ENCODE peak calls at places on chromosome X, in seven cellular contexts. N, F, R, S, A, D and G are unnamed samples.

GRCh38 chrX:26215869-26216268 is at the start of gene MAGEB5:
- DNase-seq in N (no peak), F (no peak), R (no peak), S (no peak), A (no peak), D (no peak), G (no peak)

GRCh38 chrX:98452456-98452855 is 1568.7 kb downstream of the RPA4 start:
- DNase-seq in N (no peak), F (no peak), R (no peak), S (no peak), A (no peak), D (no peak), G (no peak)

GRCh38 chrX:135256923-135257322 is 5.1 kb downstream of the ETDA start:
- DNase-seq in N (no peak), F (no peak), R (no peak), S (no peak), A (no peak), D (no peak), G (no peak)

GRCh38 chrX:55452825-55453124 is 848 bp downstream of the MAGEH1 start:
- DNase-seq in N (peak), F (no peak), R (no peak), S (no peak), A (no peak), D (no peak), G (no peak)

GRCh38 chrX:40096395-40097091 is 1.2 kb downstream of the BCOR start:
- DNase-seq in N (peak), F (peak), R (no peak), S (peak), A (peak), D (no peak), G (no peak)

GRCh38 chrX:13170966-13171558 is 126.6 kb upstream of the FAM9C start:
- DNase-seq in N (no peak), F (no peak), R (no peak), S (no peak), A (no peak), D (no peak), G (no peak)

GRCh38 chrX:132716006-132716405 is 227.2 kb upstream of the MBNL3 start:
- DNase-seq in N (no peak), F (no peak), R (no peak), S (no peak), A (no peak), D (no peak), G (no peak)

GRCh38 chrX:318068-318738 is 393 bp downstream of the GTPBP6 start:
- DNase-seq in N (peak), F (peak), R (peak), S (peak), A (peak), D (peak), G (peak)

GRCh38 chrX:133005038-133005437 is 46.6 kb upstream of the HS6ST2 start:
- DNase-seq in N (peak), F (no peak), R (no peak), S (no peak), A (no peak), D (no peak), G (no peak)

GRCh38 chrX:79601336-79602131 is 234.4 kb upstream of the ITM2A start:
- DNase-seq in N (no peak), F (no peak), R (no peak), S (no peak), A (no peak), D (no peak), G (no peak)

GRCh38 chrX:102883491-102883890 is 53.6 kb upstream of the RAB40AL start:
- DNase-seq in N (no peak), F (no peak), R (no peak), S (no peak), A (no peak), D (no peak), G (no peak)

GRCh38 chrX:119647552-119648420 is 41.6 kb upstream of the NKRF start:
- DNase-seq in N (peak), F (no peak), R (no peak), S (no peak), A (no peak), D (no peak), G (no peak)

GRCh38 chrX:17869580-17869979 is 8.5 kb upstream of the RAI2 start:
- DNase-seq in N (no peak), F (no peak), R (no peak), S (no peak), A (no peak), D (no peak), G (no peak)

GRCh38 chrX:57915680-57916079 is 5.4 kb upstream of the ZXDA start:
- DNase-seq in N (no peak), F (no peak), R (no peak), S (no peak), A (no peak), D (no peak), G (no peak)

GRCh38 chrX:123087326-123087725 is 96.8 kb upstream of the GRIA3 start:
- DNase-seq in N (no peak), F (no peak), R (no peak), S (no peak), A (no peak), D (no peak), G (peak)

GRCh38 chrX:120517936-120518335 is 42.8 kb downstream of the CUL4B start:
- DNase-seq in N (no peak), F (no peak), R (peak), S (no peak), A (no peak), D (peak), G (peak)

GRCh38 chrX:120753413-120754251 is 122.0 kb downstream of the CT47B1 start:
- DNase-seq in N (peak), F (no peak), R (no peak), S (no peak), A (no peak), D (no peak), G (no peak)

GRCh38 chrX:21645437-21646220 is 12.5 kb downstream of the KLHL34 start:
- DNase-seq in N (no peak), F (no peak), R (no peak), S (no peak), A (no peak), D (no peak), G (no peak)

GRCh38 chrX:118418811-118419251 is 72.9 kb downstream of the WDR44 start:
- DNase-seq in N (no peak), F (no peak), R (no peak), S (no peak), A (no peak), D (no peak), G (no peak)

GRCh38 chrX:23952984-23953907 is 45.4 kb downstream of the CXorf58 start:
- DNase-seq in N (peak), F (no peak), R (no peak), S (no peak), A (no peak), D (no peak), G (no peak)

GRCh38 chrX:45850775-45851433 is 650.2 kb upstream of the DIPK2B start:
- DNase-seq in N (no peak), F (peak), R (no peak), S (no peak), A (no peak), D (no peak), G (no peak)

GRCh38 chrX:68114573-68115199 is 318.6 kb downstream of the OPHN1 start:
- DNase-seq in N (no peak), F (no peak), R (no peak), S (no peak), A (no peak), D (no peak), G (no peak)

GRCh38 chrX:26845051-26845450 is 618.1 kb downstream of the PPP4R3C start:
- DNase-seq in N (no peak), F (no peak), R (no peak), S (no peak), A (no peak), D (peak), G (peak)

GRCh38 chrX:40504801-40505605 is 75.8 kb upstream of the ATP6AP2 start:
- DNase-seq in N (peak), F (no peak), R (peak), S (no peak), A (no peak), D (peak), G (peak)

GRCh38 chrX:39261446-39262147 is 460.3 kb downstream of the MID1IP1 start:
- DNase-seq in N (peak), F (no peak), R (no peak), S (no peak), A (no peak), D (no peak), G (peak)

GRCh38 chrX:19798423-19798822 is 89.0 kb downstream of the SH3KBP1 start:
- DNase-seq in N (no peak), F (no peak), R (no peak), S (no peak), A (no peak), D (no peak), G (no peak)

GRCh38 chrX:21975827-21976226 is 35.3 kb downstream of the SMS start:
- DNase-seq in N (no peak), F (no peak), R (peak), S (no peak), A (no peak), D (peak), G (peak)

GRCh38 chrX:101462892-101463291 is 22.4 kb upstream of the ARMCX4 start:
- DNase-seq in N (peak), F (no peak), R (no peak), S (no peak), A (no peak), D (no peak), G (no peak)

GRCh38 chrX:18994713-18995112 is 10.8 kb upstream of the PHKA2 start:
- DNase-seq in N (no peak), F (no peak), R (peak), S (no peak), A (no peak), D (no peak), G (peak)

GRCh38 chrX:23334871-23335599 is 386 bp downstream of the PTCHD1 start:
- DNase-seq in N (no peak), F (no peak), R (no peak), S (no peak), A (peak), D (no peak), G (no peak)

GRCh38 chrX:78555401-78555980 is 103.6 kb downstream of the RTL3 start:
- DNase-seq in N (peak), F (no peak), R (no peak), S (no peak), A (no peak), D (no peak), G (no peak)

GRCh38 chrX:118644378-118644777 is 83.0 kb upstream of the IL13RA1 start:
- DNase-seq in N (peak), F (no peak), R (no peak), S (no peak), A (no peak), D (peak), G (no peak)

GRCh38 chrX:115898382-115899001 is 272.1 kb upstream of the AGTR2 start:
- DNase-seq in N (peak), F (no peak), R (no peak), S (no peak), A (peak), D (no peak), G (no peak)

GRCh38 chrX:150870059-150870458 is 28.4 kb downstream of the CD99L2 start:
- DNase-seq in N (no peak), F (no peak), R (no peak), S (no peak), A (no peak), D (no peak), G (no peak)

GRCh38 chrX:150871341-150871811 is 27.1 kb downstream of the CD99L2 start:
- DNase-seq in N (no peak), F (no peak), R (no peak), S (no peak), A (no peak), D (no peak), G (no peak)

GRCh38 chrX:150868625-150869024 is 29.8 kb downstream of the CD99L2 start:
- DNase-seq in N (peak), F (no peak), R (peak), S (no peak), A (no peak), D (no peak), G (no peak)

GRCh38 chrX:150869450-150869849 is 29.0 kb downstream of the CD99L2 start:
- DNase-seq in N (peak), F (no peak), R (no peak), S (peak), A (no peak), D (no peak), G (no peak)

DNA sequence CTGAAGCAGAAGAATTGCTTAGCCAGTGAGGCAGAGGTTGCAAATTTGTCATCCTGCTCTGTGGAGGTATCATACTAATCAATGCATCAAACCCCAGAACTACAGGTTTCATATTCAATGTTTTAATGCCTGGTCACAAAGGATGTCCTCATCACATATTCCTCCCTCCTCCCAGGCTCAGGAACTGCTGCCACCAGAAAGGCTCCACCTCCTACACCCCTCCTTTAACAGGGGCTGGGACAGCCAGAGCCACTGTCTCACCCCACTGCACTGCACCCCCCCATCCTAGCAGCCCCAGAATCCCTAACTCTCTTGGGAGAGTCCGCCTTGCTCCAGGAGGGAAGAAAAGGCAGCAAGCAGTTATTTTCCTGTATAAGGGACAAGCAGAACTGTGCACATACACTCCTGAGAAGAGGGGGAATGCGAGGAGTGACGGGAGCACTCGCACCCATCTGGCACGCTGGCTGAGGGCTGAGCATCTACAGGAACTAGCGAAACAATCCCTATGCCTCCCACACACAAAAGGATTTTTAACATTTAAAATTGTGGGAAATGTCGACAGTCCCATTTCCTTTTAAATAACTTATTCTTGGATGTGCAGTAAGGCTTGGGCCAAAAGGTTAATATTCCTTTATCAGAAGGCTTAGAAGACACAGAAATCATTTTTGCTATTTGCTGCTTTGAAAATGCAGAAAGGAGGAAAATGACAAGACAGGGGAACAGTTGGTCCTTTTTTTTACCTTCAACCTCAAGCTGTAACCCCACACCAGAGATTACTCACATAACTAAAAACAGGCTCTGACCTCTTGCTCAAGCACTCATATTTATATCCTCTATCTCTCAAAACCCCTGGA is 27.8 kb downstream of the CD99L2 start:
- DNase-seq in N (no peak), F (no peak), R (no peak), S (no peak), A (no peak), D (no peak), G (no peak)
- H3K4me3 ChIP-seq in N (no peak), F (no peak), R (no peak), S (peak), A (no peak), D (no peak), G (no peak)

GRCh38 chrX:139691493-139691842 is 16.5 kb downstream of the MCF2 start:
- DNase-seq in N (no peak), F (no peak), R (no peak), S (peak), A (no peak), D (no peak), G (no peak)
- H3K4me3 ChIP-seq in N (no peak), F (peak), R (peak), S (peak), A (peak), D (peak), G (peak)

DNA sequence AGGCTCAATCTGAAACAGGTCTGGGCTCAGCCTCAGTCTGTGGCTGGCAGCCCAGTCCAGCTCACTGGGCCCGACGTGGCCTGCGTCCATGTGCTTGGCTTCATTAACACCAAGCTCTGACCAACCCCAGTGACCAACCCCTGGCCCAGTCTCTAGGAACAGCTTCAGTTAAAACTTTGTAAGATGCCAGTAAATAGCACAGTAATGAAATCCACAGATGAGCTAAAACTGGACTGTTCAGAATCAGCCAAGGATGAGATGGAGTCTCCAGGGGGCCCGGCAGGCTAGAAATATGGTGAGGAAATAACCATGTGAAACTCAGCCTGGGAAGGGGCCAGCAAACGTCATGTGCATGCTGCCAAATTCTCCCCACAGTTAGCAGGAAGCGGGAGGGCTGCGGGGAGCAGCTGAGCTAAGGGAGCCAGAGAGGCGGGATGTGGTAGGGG is 37.1 kb upstream of the XPNPEP2 start:
- DNase-seq in N (no peak), F (peak), R (no peak), S (peak), A (no peak), D (peak), G (peak)
- H3K4me3 ChIP-seq in N (no peak), F (no peak), R (no peak), S (no peak), A (no peak), D (no peak), G (no peak)

GRCh38 chrX:56661193-56661592 is 67.8 kb upstream of the NBDY start:
- DNase-seq in N (no peak), F (no peak), R (no peak), S (no peak), A (no peak), D (no peak), G (no peak)
- H3K4me3 ChIP-seq in N (no peak), F (no peak), R (no peak), S (no peak), A (no peak), D (no peak), G (no peak)

GRCh38 chrX:54359408-54359807 is 1.6 kb upstream of the WNK3 start:
- DNase-seq in N (no peak), F (no peak), R (no peak), S (no peak), A (no peak), D (no peak), G (no peak)
- H3K4me3 ChIP-seq in N (no peak), F (no peak), R (no peak), S (peak), A (no peak), D (peak), G (peak)

GRCh38 chrX:9467751-9468150 is 2.9 kb downstream of the TBL1X start:
- DNase-seq in N (no peak), F (no peak), R (no peak), S (no peak), A (no peak), D (no peak), G (no peak)
- H3K4me3 ChIP-seq in N (no peak), F (no peak), R (peak), S (no peak), A (no peak), D (peak), G (peak)

GRCh38 chrX:136764206-136764605 is 16.5 kb downstream of the ARHGEF6 start:
- DNase-seq in N (no peak), F (no peak), R (no peak), S (no peak), A (no peak), D (no peak), G (no peak)

GRCh38 chrX:136765957-136766356 is 14.8 kb downstream of the ARHGEF6 start:
- DNase-seq in N (no peak), F (no peak), R (no peak), S (no peak), A (no peak), D (no peak), G (no peak)

GRCh38 chrX:136766785-136767103 is 14.0 kb downstream of the ARHGEF6 start:
- DNase-seq in N (no peak), F (no peak), R (no peak), S (no peak), A (no peak), D (no peak), G (no peak)

GRCh38 chrX:136767104-136767941 is 13.4 kb downstream of the ARHGEF6 start:
- DNase-seq in N (peak), F (peak), R (no peak), S (peak), A (peak), D (peak), G (no peak)

GRCh38 chrX:136768469-136769084 is 12.2 kb downstream of the ARHGEF6 start:
- DNase-seq in N (peak), F (no peak), R (peak), S (peak), A (no peak), D (peak), G (peak)
- H3K4me3 ChIP-seq in N (peak), F (no peak), R (no peak), S (peak), A (no peak), D (no peak), G (no peak)

DNA sequence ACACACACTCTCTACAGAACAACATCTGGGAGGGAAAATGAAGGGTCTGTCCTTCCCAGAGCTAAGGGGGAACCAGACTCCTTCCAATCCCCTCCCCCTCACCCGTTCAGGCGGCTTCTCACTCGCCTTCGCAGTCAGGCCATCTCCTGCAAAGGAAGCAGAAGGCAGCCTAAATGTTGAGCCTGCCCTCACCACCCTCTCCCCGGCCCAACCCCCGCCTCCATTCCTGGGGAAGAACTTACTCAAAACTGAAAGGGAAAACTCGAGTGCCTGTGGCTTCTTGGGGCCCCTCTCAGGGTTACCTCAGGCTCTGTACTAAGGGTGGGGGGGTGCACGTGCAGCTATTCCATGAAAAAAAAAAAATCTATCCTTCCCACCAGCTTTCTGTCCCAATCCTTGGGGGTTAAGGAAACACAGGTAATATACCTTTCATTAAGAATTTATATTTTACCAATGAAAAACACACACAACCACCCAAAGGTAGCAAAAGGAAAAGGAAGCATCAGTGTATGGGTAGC is 2.4 kb downstream of the ZMYM3 start:
- DNase-seq in N (peak), F (no peak), R (no peak), S (no peak), A (no peak), D (no peak), G (no peak)
- H3K4me3 ChIP-seq in N (peak), F (no peak), R (peak), S (no peak), A (no peak), D (no peak), G (no peak)